ENCODE peak calls at places on chromosomes 5 and 9, in nine cellular contexts. H is bronchial epithelial cell, I is Panc1, O is colonic mucosa, Q is BE2C, D is WERI-Rb-1, R is adrenal gland, L is fibroblast of lung, G is AG10803. E is an unnamed sample.

GRCh38 chr5:421901-422300 is 21.1 kb upstream of the EXOC3 start:
- DNase-seq in D (no peak), O (no peak), R (no peak), H (no peak), Q (no peak), G (no peak), L (no peak), I (no peak), E (no peak)

GRCh38 chr5:135138116-135138850 is 104.3 kb upstream of the PITX1 start:
- DNase-seq in G (no peak), O (no peak), I (no peak), Q (no peak), H (peak; percentile 88), L (no peak), D (no peak), R (no peak), E (no peak)

GRCh38 chr5:29744618-29745017 is 1448.9 kb upstream of the CDH6 start:
- DNase-seq in G (no peak), I (no peak), Q (no peak), H (no peak), L (no peak), R (no peak), O (no peak), D (no peak), E (no peak)

GRCh38 chr5:50325237-50325832 is 115.8 kb downstream of the EMB start:
- DNase-seq in D (no peak), G (peak; percentile 29), L (peak; percentile 3), R (no peak), H (peak; percentile 39), Q (no peak), O (no peak), I (no peak), E (no peak)

GRCh38 chr9:38332625-38333024 is 59.9 kb upstream of the ALDH1B1 start:
- DNase-seq in H (no peak), O (no peak), R (no peak), D (no peak), L (no peak), Q (no peak), G (no peak), I (no peak), E (no peak)

GRCh38 chr9:3043369-3043768 is 199.5 kb upstream of the PUM3 start:
- DNase-seq in L (peak; percentile 36), R (no peak), O (no peak), G (peak; percentile 4), D (no peak), I (no peak), H (peak; percentile 23), Q (no peak), E (no peak)

GRCh38 chr5:41057940-41058339 is 13.2 kb downstream of the MROH2B start:
- DNase-seq in R (no peak), H (no peak), I (no peak), G (no peak), L (no peak), O (no peak), Q (no peak), D (no peak), E (no peak)

GRCh38 chr9:1046639-1047604 is 3.2 kb upstream of the DMRT2 start:
- DNase-seq in H (no peak), Q (no peak), I (no peak), L (no peak), G (no peak), D (no peak), R (no peak), O (no peak), E (no peak)

GRCh38 chr5:142825378-142826089 is 55.4 kb downstream of the ARHGAP26 start:
- DNase-seq in Q (no peak), R (no peak), D (no peak), O (no peak), H (no peak), G (no peak), L (no peak), I (peak; percentile 75), E (no peak)

DNA sequence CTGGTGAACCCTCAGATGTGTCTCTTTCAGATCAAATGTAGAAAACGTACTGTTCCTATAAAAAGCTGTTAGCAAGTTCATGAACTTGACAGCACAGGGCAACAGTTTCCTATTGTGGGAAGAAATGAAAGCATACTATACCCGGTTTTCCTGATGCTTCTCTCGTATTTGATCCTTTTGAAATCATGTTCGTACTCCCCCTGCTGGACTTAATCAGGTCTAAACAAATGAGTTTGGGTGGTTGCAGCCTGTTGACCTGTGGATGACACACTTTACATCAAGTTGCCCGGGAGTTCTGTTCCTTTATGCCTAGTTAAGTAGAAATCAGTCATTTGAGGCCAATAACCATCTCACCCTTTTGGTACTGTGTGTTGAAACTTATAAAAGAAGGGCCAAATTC is 1992.3 kb downstream of the MAT2B start:
- DNase-seq in R (no peak), H (no peak), I (peak; percentile 5), O (no peak), L (peak; percentile 13), D (peak; percentile 8), Q (peak; percentile 43), G (no peak), E (no peak)
- TF ChIP-seq CTCF in R (no peak), H (no peak), I (peak; percentile 57), O (no peak), L (no peak), D (no peak), Q (peak; percentile 63), G (no peak), E (peak; percentile 51)

DNA sequence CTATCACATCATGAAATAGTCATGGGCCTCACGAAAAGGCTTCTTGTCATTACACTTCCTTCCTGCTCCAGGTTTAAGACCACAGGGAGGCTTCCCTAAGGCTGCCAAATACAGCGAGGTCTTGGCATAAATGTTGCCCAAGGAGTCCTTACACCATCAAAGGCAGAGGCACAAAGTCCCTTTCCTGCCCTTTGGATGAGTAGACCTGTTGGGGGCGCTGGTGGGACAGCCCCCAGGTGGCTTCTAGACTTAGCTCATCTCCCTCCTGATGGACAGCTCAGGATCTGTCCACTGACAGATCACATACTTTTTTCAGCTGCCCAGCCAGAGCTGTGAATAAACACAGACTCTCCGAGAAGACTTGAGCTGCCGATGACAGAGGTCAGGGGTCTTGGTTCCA is 15.5 kb upstream of the MEGF9 start:
- DNase-seq in R (no peak), H (no peak), G (no peak), Q (no peak), L (no peak), I (no peak), O (no peak), D (peak; percentile 40), E (no peak)
- TF ChIP-seq CTCF in R (no peak), H (no peak), G (no peak), Q (peak; percentile 30), L (no peak), I (no peak), O (no peak), D (peak; percentile 69), E (no peak)

GRCh38 chr5:55855509-55855908 is 4.4 kb downstream of the IL31RA start:
- DNase-seq in O (no peak), G (no peak), I (no peak), L (peak; percentile 17), Q (no peak), H (no peak), D (no peak), R (no peak), E (no peak)
- TF ChIP-seq CTCF in O (no peak), G (no peak), I (no peak), L (no peak), Q (no peak), H (no peak), D (no peak), R (no peak), E (no peak)

GRCh38 chr9:126386088-126386487 is 59.5 kb downstream of the MVB12B start:
- DNase-seq in H (peak; percentile 45), I (no peak), Q (peak; percentile 30), R (no peak), G (no peak), D (no peak), L (no peak), O (peak; percentile 46), E (no peak)
- TF ChIP-seq CTCF in H (peak; percentile 63), I (peak; percentile 58), Q (peak; percentile 53), R (no peak), G (peak; percentile 30), D (peak; percentile 68), L (no peak), O (peak; percentile 38), E (no peak)

GRCh38 chr9:99511723-99512122 is 289.6 kb downstream of the SEC61B start:
- DNase-seq in L (no peak), D (no peak), Q (no peak), G (no peak), R (no peak), O (no peak), H (no peak), I (no peak), E (no peak)
- TF ChIP-seq CTCF in L (peak; percentile 8), D (no peak), Q (no peak), G (peak; percentile 21), R (no peak), O (no peak), H (peak; percentile 26), I (no peak), E (no peak)

GRCh38 chr9:69785757-69786156 is 25.9 kb upstream of the PTAR1 start:
- DNase-seq in H (peak; percentile 27), L (peak; percentile 44), D (no peak), R (no peak), I (no peak), Q (no peak), G (peak; percentile 33), O (no peak), E (no peak)
- TF ChIP-seq CTCF in H (no peak), L (peak; percentile 33), D (no peak), R (no peak), I (no peak), Q (peak; percentile 13), G (peak; percentile 51), O (no peak), E (no peak)

GRCh38 chr9:88481933-88482332 is 53.0 kb upstream of the NXNL2 start:
- DNase-seq in H (no peak), G (no peak), R (no peak), O (no peak), Q (no peak), I (no peak), L (no peak), D (no peak), E (no peak)
- TF ChIP-seq CTCF in H (no peak), G (no peak), R (no peak), O (no peak), Q (peak; percentile 11), I (no peak), L (no peak), D (peak; percentile 48), E (no peak)

DNA sequence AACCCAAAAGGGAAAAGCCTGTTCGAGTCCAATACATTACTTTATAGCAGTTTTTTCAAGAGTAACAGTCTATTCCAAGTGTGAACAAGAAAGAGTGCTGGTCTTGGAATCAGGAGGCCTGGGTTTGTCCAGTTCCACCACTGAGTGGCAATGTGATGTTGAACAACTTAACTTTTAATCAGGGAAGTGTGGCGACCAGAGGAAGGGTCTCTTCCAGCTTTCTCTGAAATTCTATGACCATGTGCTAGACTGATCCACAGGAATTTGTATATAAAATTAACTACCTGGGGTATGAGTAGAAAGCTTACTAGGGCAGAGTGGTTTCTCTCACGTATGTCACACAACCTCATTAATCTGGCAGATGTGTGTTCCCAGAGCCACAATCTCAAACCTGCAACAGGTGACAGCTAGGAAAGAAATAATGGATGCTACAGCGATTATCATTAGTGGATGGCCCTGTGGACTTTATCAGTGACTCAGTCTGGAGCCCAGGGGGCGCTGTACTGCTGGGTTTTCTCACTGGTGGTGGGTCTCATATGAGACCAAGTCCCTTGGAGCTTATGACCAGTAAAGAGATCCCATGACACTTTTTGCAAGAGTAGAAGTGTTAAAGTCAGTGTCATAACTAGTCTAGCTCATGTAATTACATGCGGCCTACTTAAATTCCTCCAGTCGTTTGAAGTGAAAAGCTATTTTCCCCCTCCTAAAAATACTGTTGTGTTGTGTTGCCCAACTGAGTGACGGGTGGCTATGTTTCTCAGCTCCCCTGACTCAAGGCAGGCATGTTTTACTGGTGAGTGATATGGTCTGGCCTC is 116.5 kb downstream of the GDNF start:
- DNase-seq in O (no peak), R (no peak), I (no peak), D (peak; percentile 39), G (peak; percentile 75), H (no peak), Q (peak; percentile 67), L (peak; percentile 71), E (peak; percentile 62)
- TF ChIP-seq CTCF in O (no peak), R (no peak), I (peak; percentile 67), D (peak; percentile 61), G (peak; percentile 57), H (peak; percentile 41), Q (peak; percentile 79), L (peak; percentile 30), E (peak; percentile 32)

E was measured in glutamatergic neuron.